ENCODE peak calls at places on chromosomes 4 and X, in six cellular contexts. Y, P, H, Q, D and X are unnamed samples. For H3K9me3 and H3K4me1, the result is how much of the 10 kb centered on the place peaks cover.

GRCh38 chrX:96436105-96436504 is 248.5 kb upstream of the DIAPH2 start:
- DNase-seq in Y (no peak), P (no peak), H (no peak), Q (no peak), D (no peak), X (no peak)

GRCh38 chrX:41921492-41922124 is 1.7 kb downstream of the CASK start:
- DNase-seq in Y (no peak), P (peak), H (no peak), Q (no peak), D (peak), X (no peak)

GRCh38 chrX:72121381-72121780 is 10.3 kb downstream of the RTL5 start:
- DNase-seq in Y (no peak), P (peak), H (no peak), Q (peak), D (peak), X (no peak)

GRCh38 chrX:47145408-47146120 is 543 bp downstream of the RBM10 start:
- DNase-seq in Y (no peak), P (peak), H (no peak), Q (no peak), D (no peak), X (no peak)

GRCh38 chr4:1975880-1976279 is 32.9 kb downstream of the NELFA start:
- DNase-seq in Y (no peak), P (no peak), H (no peak), Q (no peak), D (no peak), X (no peak)

GRCh38 chrX:153640045-153640686 is 6.8 kb upstream of the DUSP9 start:
- DNase-seq in Y (no peak), P (no peak), H (no peak), Q (no peak), D (no peak), X (no peak)

GRCh38 chrX:18596096-18596495 is 75.8 kb downstream of the RS1 start:
- DNase-seq in Y (no peak), P (no peak), H (no peak), Q (no peak), D (no peak), X (no peak)

GRCh38 chr4:172996571-172997216 is 171.9 kb upstream of the GALNT7 start:
- DNase-seq in Y (no peak), P (no peak), H (no peak), Q (no peak), D (no peak), X (no peak)

GRCh38 chr4:22070256-22070655 is 121.7 kb upstream of the KCNIP4 start:
- DNase-seq in Y (no peak), P (no peak), H (no peak), Q (no peak), D (no peak), X (no peak)

GRCh38 chr4:151979835-151980234 is 219.0 kb upstream of the GATB start:
- DNase-seq in Y (no peak), P (no peak), H (no peak), Q (no peak), D (no peak), X (no peak)
- H3K9me3 ChIP-seq in Y (under half), P (under half), H (under half), Q (under half), D (under half), X (under half)

DNA sequence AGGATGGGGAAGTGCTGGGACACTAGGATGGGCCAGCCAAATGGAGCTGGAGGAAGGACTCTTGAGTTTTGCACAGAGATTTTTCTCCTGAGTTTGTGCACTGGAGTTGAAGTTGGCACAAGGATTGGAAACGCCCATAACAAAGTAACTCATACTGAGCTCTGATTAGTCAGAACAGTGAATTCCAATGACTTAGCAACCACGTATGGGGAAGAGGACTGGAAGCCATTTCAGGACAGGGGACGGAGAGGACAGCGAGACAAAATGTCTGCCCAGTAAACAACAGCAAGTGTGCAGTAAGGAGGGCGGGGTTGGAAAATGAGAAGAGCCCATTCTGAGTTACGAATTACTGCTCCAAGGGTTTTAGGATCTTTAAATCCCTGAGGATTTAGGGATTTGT is 5.9 kb downstream of the RIPPLY1 start:
- DNase-seq in Y (no peak), P (no peak), H (no peak), Q (no peak), D (no peak), X (no peak)
- H3K4me1 ChIP-seq in Y (under half), P (under half), H (under half), Q (under half), D (under half), X (under half)

GRCh38 chrX:55638933-55639332 is 15.7 kb downstream of the FOXR2 start:
- DNase-seq in Y (no peak), P (no peak), H (no peak), Q (no peak), D (no peak), X (no peak)

GRCh38 chrX:55640854-55641253 is 17.7 kb downstream of the FOXR2 start:
- DNase-seq in Y (no peak), P (peak), H (no peak), Q (no peak), D (no peak), X (no peak)

GRCh38 chrX:55636109-55636508 is 12.9 kb downstream of the FOXR2 start:
- DNase-seq in Y (no peak), P (no peak), H (no peak), Q (no peak), D (no peak), X (no peak)
- H3K9me3 ChIP-seq in Y (under half), P (under half), H (under half), Q (under half), D (under half), X (under half)

GRCh38 chrX:65999563-66000148 is 40.2 kb downstream of the VSIG4 start:
- DNase-seq in Y (no peak), P (no peak), H (no peak), Q (no peak), D (peak), X (no peak)

GRCh38 chrX:66001596-66001995 is 38.3 kb downstream of the VSIG4 start:
- DNase-seq in Y (no peak), P (no peak), H (no peak), Q (no peak), D (no peak), X (no peak)

GRCh38 chrX:66000178-66000577 is 39.7 kb downstream of the VSIG4 start:
- DNase-seq in Y (no peak), P (no peak), H (no peak), Q (no peak), D (no peak), X (no peak)

GRCh38 chrX:65999029-65999562 is 40.8 kb downstream of the VSIG4 start:
- DNase-seq in Y (no peak), P (no peak), H (no peak), Q (no peak), D (no peak), X (no peak)

GRCh38 chrX:66000628-66001275 is 39.1 kb downstream of the VSIG4 start:
- DNase-seq in Y (no peak), P (no peak), H (no peak), Q (no peak), D (no peak), X (no peak)
- H3K4me1 ChIP-seq in Y (under half), P (under half), H (under half), Q (under half), D (under half), X (under half)

DNA sequence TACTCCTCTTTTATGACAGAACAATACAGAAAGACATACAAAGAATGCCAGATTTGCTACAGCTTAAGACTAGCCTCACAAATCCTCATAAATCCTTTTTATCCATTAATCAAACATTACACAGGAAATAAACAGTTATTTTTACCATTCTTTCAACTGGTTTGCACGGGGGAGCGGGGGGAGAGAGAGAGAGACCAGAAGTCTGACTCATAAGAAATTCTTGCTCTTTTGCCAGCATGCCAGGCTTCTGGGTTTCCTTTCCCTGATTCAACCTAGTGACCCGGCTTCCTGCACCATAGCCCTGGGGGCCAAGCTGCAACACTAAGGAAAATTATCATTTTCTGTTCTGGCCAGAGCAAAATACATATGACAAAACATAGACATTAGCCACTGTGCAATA is 6.8 kb upstream of the RRAGB start:
- DNase-seq in Y (no peak), P (peak), H (no peak), Q (no peak), D (no peak), X (no peak)
- H3K9me3 ChIP-seq in Y (under half), P (under half), H (under half), Q (under half), D (under half), X (under half)

DNA sequence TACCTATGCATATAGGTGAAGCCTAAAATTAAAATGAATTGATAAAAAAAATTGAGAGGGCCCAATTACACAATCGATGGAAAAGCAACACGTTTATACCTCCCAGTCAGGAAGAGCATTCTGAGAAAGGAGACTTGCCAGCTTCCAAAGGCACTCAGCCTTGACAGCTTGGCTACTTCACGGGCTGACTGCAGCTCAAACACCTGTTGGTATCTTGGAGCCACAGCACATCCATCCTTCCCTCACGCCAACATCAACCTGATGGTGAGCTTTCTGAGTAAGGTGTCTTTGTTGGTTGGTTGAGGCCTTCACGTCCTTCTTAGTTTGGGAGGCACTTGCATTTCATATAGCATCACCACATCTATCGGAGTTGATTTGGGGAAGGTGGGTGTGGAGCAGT is 598.9 kb upstream of the DIPK2B start:
- DNase-seq in Y (no peak), P (no peak), H (no peak), Q (no peak), D (peak), X (no peak)
- H3K4me1 ChIP-seq in Y (half or more), P (under half), H (under half), Q (under half), D (under half), X (under half)

GRCh38 chr4:18291981-18292380 is 270.4 kb upstream of the LCORL start:
- DNase-seq in Y (no peak), P (no peak), H (no peak), Q (no peak), D (no peak), X (no peak)

GRCh38 chr4:18297684-18298083 is 276.1 kb upstream of the LCORL start:
- DNase-seq in Y (no peak), P (no peak), H (no peak), Q (no peak), D (peak), X (no peak)

GRCh38 chr4:18294846-18295245 is 273.3 kb upstream of the LCORL start:
- DNase-seq in Y (no peak), P (no peak), H (no peak), Q (no peak), D (no peak), X (no peak)

GRCh38 chr4:18291313-18291712 is 269.8 kb upstream of the LCORL start:
- DNase-seq in Y (no peak), P (no peak), H (no peak), Q (no peak), D (peak), X (no peak)

GRCh38 chr4:18292411-18292810 is 270.9 kb upstream of the LCORL start:
- DNase-seq in Y (no peak), P (no peak), H (no peak), Q (no peak), D (no peak), X (no peak)
- H3K9me3 ChIP-seq in Y (under half), P (under half), H (under half), Q (under half), D (under half), X (under half)